ENCODE peak calls at places on chromosomes 12 and 14, in eight cellular contexts. E is prostate gland, K is ovary, B is IMR-90, Z is sigmoid colon, V is HepG2, T is heart left ventricle, Q is vagina. A is an unnamed sample.

GRCh38 chr12:19707948-19708409 is 268.7 kb downstream of the AEBP2 start:
- DNase-seq in E (no peak), K (no peak), B (peak; percentile 93), Z (no peak), V (no peak), T (no peak), Q (no peak), A (no peak)

GRCh38 chr14:90903101-90903500 is 86.9 kb upstream of the TTC7B start:
- DNase-seq in E (peak; percentile 44), K (peak; percentile 40), B (peak; percentile 53), Z (peak; percentile 74), V (peak; percentile 40), T (peak; percentile 41), Q (no peak), A (no peak)

GRCh38 chr12:106580671-106581508 is 1.9 kb upstream of the RFX4 start:
- DNase-seq in E (no peak), K (no peak), B (no peak), Z (no peak), V (no peak), T (no peak), Q (no peak), A (no peak)

GRCh38 chr12:26633591-26634210 is 199.3 kb downstream of the ITPR2 start:
- DNase-seq in E (no peak), K (no peak), B (peak; percentile 75), Z (no peak), V (peak; percentile 47), T (no peak), Q (no peak), A (no peak)

GRCh38 chr12:124529595-124530276 is 37.7 kb downstream of the NCOR2 start:
- DNase-seq in E (no peak), K (no peak), B (no peak), Z (no peak), V (no peak), T (no peak), Q (no peak), A (no peak)

GRCh38 chr14:83425138-83425537 is 1891.5 kb upstream of the SEL1L start:
- DNase-seq in E (no peak), K (no peak), B (peak; percentile 42), Z (no peak), V (no peak), T (no peak), Q (no peak), A (no peak)

GRCh38 chr14:86777950-86778602 is 1214.9 kb downstream of the GALC start:
- DNase-seq in E (no peak), K (no peak), B (peak; percentile 89), Z (no peak), V (peak; percentile 60), T (no peak), Q (no peak), A (no peak)

GRCh38 chr14:23054000-23054811 is 3.1 kb downstream of the CDH24 start:
- DNase-seq in E (no peak), K (no peak), B (no peak), Z (no peak), V (no peak), T (no peak), Q (no peak), A (no peak)

GRCh38 chr14:75554482-75554881 is 23.9 kb upstream of the FLVCR2 start:
- DNase-seq in E (no peak), K (no peak), B (peak; percentile 20), Z (no peak), V (no peak), T (no peak), Q (no peak), A (no peak)

GRCh38 chr14:83172363-83172762 is 1638.7 kb upstream of the SEL1L start:
- DNase-seq in E (no peak), K (no peak), B (peak; percentile 89), Z (no peak), V (peak; percentile 13), T (no peak), Q (no peak), A (no peak)

GRCh38 chr14:94867931-94868597 is 98.2 kb upstream of the GSC start:
- DNase-seq in E (no peak), K (no peak), B (no peak), Z (no peak), V (no peak), T (no peak), Q (no peak), A (no peak)

GRCh38 chr12:59113831-59114273 is 193.5 kb upstream of the LRIG3 start:
- DNase-seq in E (peak; percentile 60), K (peak; percentile 60), B (peak; percentile 81), Z (peak; percentile 84), V (peak; percentile 63), T (peak; percentile 66), Q (no peak), A (no peak)

GRCh38 chr12:74043343-74043742 is 494.3 kb upstream of the ATXN7L3B start:
- DNase-seq in E (no peak), K (no peak), B (no peak), Z (no peak), V (no peak), T (no peak), Q (no peak), A (no peak)

GRCh38 chr12:74401035-74401434 is 136.6 kb upstream of the ATXN7L3B start:
- DNase-seq in E (no peak), K (no peak), B (no peak), Z (no peak), V (no peak), T (no peak), Q (no peak), A (no peak)

GRCh38 chr14:51666831-51667230 is 15.1 kb downstream of the FRMD6 start:
- DNase-seq in E (no peak), K (no peak), B (no peak), Z (no peak), V (peak; percentile 35), T (no peak), Q (no peak), A (no peak)

GRCh38 chr12:45863332-45863731 is 127.0 kb downstream of the SCAF11 start:
- DNase-seq in E (no peak), K (no peak), B (no peak), Z (no peak), V (no peak), T (no peak), Q (no peak), A (no peak)

GRCh38 chr12:114658002-114658441 is 26.0 kb downstream of the TBX3 start:
- DNase-seq in E (no peak), K (no peak), B (peak; percentile 13), Z (no peak), V (peak; percentile 91), T (no peak), Q (no peak), A (no peak)

GRCh38 chr12:6819069-6820030 is 2.3 kb upstream of the GPR162 start:
- DNase-seq in E (no peak), K (no peak), B (no peak), Z (no peak), V (no peak), T (no peak), Q (no peak), A (no peak)
- TF ChIP-seq POLR2A in E (no peak), K (no peak), B (no peak), Z (no peak), V (no peak), T (no peak), Q (no peak), A (no peak)

GRCh38 chr12:68759852-68760251 is 13.9 kb downstream of the SLC35E3 start:
- DNase-seq in E (no peak), K (no peak), B (no peak), Z (no peak), V (no peak), T (no peak), Q (no peak), A (peak; percentile 23)
- H3K36me3 ChIP-seq in E (no peaks in the 10 kb centered on the region), K (no peaks in the 10 kb centered on the region), B (peaks cover 18% of the 10 kb centered on the region), Z (no peaks in the 10 kb centered on the region), V (peaks cover 42% of the 10 kb centered on the region), T (peaks cover 85% of the 10 kb centered on the region), Q (no peaks in the 10 kb centered on the region), A (no peaks in the 10 kb centered on the region)

DNA sequence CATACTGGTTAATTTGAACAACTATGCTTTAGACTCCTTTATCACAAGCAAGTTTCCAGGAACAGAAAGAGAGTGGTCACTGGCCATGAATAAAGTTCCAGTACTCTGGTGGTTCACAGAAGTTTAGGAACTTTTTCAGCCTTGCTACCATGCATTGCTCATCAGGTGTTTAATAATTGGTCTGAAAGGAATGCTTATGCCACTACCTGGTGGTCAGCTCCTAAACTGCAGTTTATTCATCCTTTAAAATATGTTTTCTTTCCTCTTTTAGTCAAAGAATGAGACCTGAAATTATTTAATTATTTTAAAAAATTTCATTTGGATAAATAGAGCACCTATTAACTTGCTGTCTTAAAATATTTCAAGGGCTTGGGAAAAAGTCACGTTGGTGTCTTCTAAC is 260.1 kb upstream of the OR4E1 start:
- DNase-seq in E (no peak), K (no peak), B (no peak), Z (no peak), V (no peak), T (no peak), Q (no peak), A (no peak)
- TF ChIP-seq CTCF in E (peak; percentile 41), K (no peak), B (no peak), Z (no peak), V (peak; percentile 19), T (no peak), Q (no peak), A (no peak)

GRCh38 chr14:73726025-73726961 is 12.1 kb upstream of the PNMA1 start:
- DNase-seq in E (no peak), K (no peak), B (no peak), Z (no peak), V (no peak), T (no peak), Q (no peak), A (no peak)

GRCh38 chr14:73727181-73727580 is 13.0 kb upstream of the PNMA1 start:
- DNase-seq in E (no peak), K (no peak), B (no peak), Z (no peak), V (no peak), T (no peak), Q (no peak), A (no peak)

GRCh38 chr14:73729556-73730265 is 15.5 kb upstream of the PNMA1 start:
- DNase-seq in E (no peak), K (no peak), B (no peak), Z (no peak), V (no peak), T (no peak), Q (no peak), A (no peak)

GRCh38 chr14:73729015-73729330 is 14.8 kb upstream of the PNMA1 start:
- DNase-seq in E (no peak), K (no peak), B (no peak), Z (no peak), V (no peak), T (no peak), Q (no peak), A (no peak)

DNA sequence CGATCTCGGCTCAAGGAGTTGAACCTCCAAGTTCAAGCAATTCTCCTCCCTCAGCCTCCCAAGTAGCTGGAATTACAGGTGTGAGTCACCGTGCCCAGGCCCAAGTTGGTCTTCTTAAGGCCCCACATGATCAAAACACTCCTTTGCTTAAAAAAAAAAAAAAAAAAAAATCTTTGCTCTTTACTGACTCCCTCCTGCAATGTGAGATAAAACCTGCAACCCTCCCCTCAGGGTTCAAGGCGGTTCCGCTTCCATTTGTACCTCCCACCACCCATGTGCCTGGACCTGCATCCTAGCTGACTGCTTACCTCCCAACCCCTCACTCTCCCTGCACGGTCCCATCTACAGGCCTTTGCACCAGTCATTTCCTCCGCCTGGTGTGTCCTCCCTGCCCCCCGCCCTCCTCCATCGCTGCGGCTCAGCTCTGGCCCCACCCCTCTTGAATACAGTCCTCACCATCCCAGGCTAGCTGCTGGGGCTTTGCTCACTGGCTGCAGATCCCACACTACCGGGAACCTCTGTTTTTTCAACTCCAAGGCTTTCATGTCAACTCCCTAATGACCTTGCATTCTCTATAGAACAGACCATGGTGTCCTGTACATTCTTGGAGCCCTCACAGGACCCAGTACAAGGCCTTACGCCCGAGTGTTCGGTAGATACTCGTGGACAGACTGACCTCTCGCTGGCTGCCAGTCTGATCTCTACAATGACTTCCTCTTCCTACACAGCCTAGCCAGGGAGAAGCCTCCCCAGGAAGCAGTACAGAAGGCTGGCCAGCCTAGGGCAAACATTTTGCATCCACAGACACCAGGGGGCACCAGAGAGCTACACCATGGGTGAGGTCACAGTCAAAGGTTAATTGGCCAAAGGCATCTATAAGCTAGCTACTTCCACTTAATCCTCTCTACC is 14.2 kb upstream of the PNMA1 start:
- DNase-seq in E (peak; percentile 67), K (peak; percentile 75), B (peak; percentile 63), Z (peak; percentile 92), V (peak; percentile 60), T (peak; percentile 86), Q (no peak), A (peak; percentile 94)
- TF ChIP-seq POLR2A in E (no peak), K (peak; percentile 39), B (no peak), Z (no peak), V (no peak), T (no peak), Q (no peak), A (no peak)

A was measured in spleen.